ENCODE peak calls at places on chromosomes 12 and 14, in five cellular contexts. P, C, F, L and H are unnamed samples.

GRCh38 chr12:5960783-5961182 is 15.7 kb upstream of the ANO2 start:
- DNase-seq in L (no peak), P (peak), C (no peak), F (no peak), H (no peak)

GRCh38 chr12:53811606-53812005 is 59.8 kb upstream of the CISTR start:
- DNase-seq in F (no peak), L (peak), P (no peak), C (no peak), H (no peak)

GRCh38 chr12:560666-561065 is 100.9 kb downstream of the B4GALNT3 start:
- DNase-seq in P (no peak), C (no peak), L (no peak), F (no peak), H (peak)

GRCh38 chr12:45050751-45051489 is at the start of gene DBX2:
- DNase-seq in L (no peak), F (no peak), P (peak), C (no peak), H (no peak)

GRCh38 chr12:77153706-77154105 is 88.3 kb upstream of the E2F7 start:
- DNase-seq in P (no peak), C (no peak), F (no peak), L (no peak), H (no peak)

GRCh38 chr12:8446642-8447547 is 8.9 kb upstream of the CLEC6A start:
- DNase-seq in F (no peak), C (no peak), P (no peak), L (no peak), H (no peak)

GRCh38 chr12:131618303-131618658 is 92.6 kb upstream of the SFSWAP start:
- DNase-seq in L (peak), P (peak), C (no peak), F (no peak), H (no peak)

GRCh38 chr12:115261691-115262398 is 577.9 kb upstream of the TBX3 start:
- DNase-seq in C (no peak), F (no peak), L (peak), P (no peak), H (no peak)

GRCh38 chr14:88838015-88838414 is 13.6 kb downstream of the TTC8 start:
- DNase-seq in F (no peak), L (no peak), C (no peak), P (no peak), H (no peak)

GRCh38 chr12:129193263-129193871 is 340.1 kb downstream of the GLT1D1 start:
- DNase-seq in C (no peak), P (peak), L (no peak), F (peak), H (no peak)

GRCh38 chr12:112513496-112513895 is 94.7 kb downstream of the PTPN11 start:
- DNase-seq in F (no peak), L (no peak), P (no peak), C (no peak), H (no peak)

DNA sequence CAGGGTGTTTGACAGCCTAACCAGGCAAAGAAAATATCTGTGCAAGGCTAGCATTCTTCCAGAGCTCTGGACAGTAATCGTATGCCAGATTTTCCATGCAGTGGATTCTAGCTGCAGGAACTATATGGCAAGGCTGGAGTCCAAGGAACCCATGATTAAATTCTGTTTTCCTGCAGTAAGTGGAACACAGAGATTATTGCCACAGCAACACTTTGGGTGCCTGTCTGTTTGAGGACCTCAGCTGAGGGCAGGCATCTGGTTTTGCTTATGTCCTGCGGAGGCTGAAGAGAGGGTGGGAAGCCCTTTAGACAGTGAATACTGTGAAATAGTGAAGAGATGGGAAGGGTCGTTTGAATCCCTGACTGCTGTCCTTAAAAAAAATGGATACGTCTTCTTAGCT is 104.4 kb downstream of the DAD1 start:
- DNase-seq in F (no peak), C (peak), P (no peak), L (peak), H (no peak)
- H3K4me3 ChIP-seq in F (no peak), C (no peak), P (no peak), L (no peak), H (no peak)

DNA sequence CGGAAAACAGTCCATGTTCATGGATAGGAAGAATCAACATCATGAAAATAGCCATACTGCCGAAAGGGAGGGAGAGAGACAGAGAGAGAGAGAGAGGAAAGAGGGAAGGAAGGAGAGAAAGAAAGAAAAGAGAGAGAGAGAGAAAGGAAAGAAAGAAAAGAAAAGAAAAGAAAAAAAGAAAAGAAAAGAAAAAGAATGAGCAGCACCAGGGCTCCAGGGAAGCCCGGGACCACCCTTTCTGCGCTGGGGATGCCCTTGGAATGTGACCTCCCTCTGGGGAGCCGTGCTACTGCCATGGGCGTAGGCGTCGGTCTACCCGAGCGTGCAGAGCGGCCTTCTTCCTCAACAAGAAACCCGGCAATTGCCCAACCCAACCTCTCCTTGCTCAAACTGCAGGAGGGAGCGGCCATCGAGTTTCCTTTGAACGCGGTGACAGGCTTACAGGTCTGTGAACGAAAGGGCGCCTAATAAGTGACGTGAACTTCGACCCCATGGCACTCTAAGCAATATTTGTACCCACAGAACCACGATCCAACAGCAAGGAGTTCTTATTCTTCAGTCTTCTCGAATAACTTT is 16.9 kb downstream of the OR6S1 start:
- DNase-seq in F (peak), L (peak), P (peak), C (no peak), H (no peak)
- H3K4me3 ChIP-seq in F (no peak), L (peak), P (peak), C (peak), H (peak)

GRCh38 chr14:100890451-100890850 is 13.1 kb downstream of the RTL1 start:
- DNase-seq in C (no peak), F (peak), P (no peak), L (no peak), H (no peak)
- H3K4me3 ChIP-seq in C (no peak), F (no peak), P (no peak), L (no peak), H (no peak)

GRCh38 chr12:14257734-14258467 is 107.6 kb upstream of the ATF7IP start:
- DNase-seq in C (peak), F (peak), P (peak), L (peak), H (peak)
- H3K4me3 ChIP-seq in C (no peak), F (no peak), P (no peak), L (no peak), H (no peak)

GRCh38 chr12:46218509-46219095 is 50.2 kb downstream of the SLC38A1 start:
- DNase-seq in L (no peak), C (no peak), F (no peak), P (no peak), H (no peak)

GRCh38 chr12:46217686-46218508 is 50.9 kb downstream of the SLC38A1 start:
- DNase-seq in P (no peak), L (no peak), C (no peak), F (no peak), H (peak)

GRCh38 chr12:46221255-46222128 is 47.4 kb downstream of the SLC38A1 start:
- DNase-seq in C (no peak), P (no peak), F (no peak), L (peak), H (no peak)

GRCh38 chr12:46219147-46219891 is 49.5 kb downstream of the SLC38A1 start:
- DNase-seq in F (no peak), L (no peak), C (no peak), P (no peak), H (no peak)

GRCh38 chr12:46219892-46220655 is 48.8 kb downstream of the SLC38A1 start:
- DNase-seq in C (peak), L (peak), F (no peak), P (no peak), H (no peak)
- H3K4me3 ChIP-seq in C (no peak), L (no peak), F (no peak), P (no peak), H (no peak)

GRCh38 chr12:122150127-122150681 is 23.8 kb downstream of the IL31 start:
- DNase-seq in L (no peak), C (no peak), P (no peak), F (no peak), H (no peak)
- H3K4me3 ChIP-seq in L (no peak), C (no peak), P (no peak), F (no peak), H (no peak)

GRCh38 chr14:49999826-50000214 is 106.9 kb downstream of the ARF6 start:
- DNase-seq in P (no peak), F (no peak), C (no peak), L (no peak), H (peak)
- H3K4me3 ChIP-seq in P (no peak), F (no peak), C (peak), L (no peak), H (no peak)

GRCh38 chr14:103692871-103693270 is 22.4 kb downstream of the XRCC3 start:
- DNase-seq in F (no peak), C (no peak), L (no peak), P (no peak), H (no peak)
- H3K4me3 ChIP-seq in F (no peak), C (no peak), L (no peak), P (no peak), H (no peak)

GRCh38 chr12:98274430-98275130 is 240.8 kb upstream of the TMPO start:
- DNase-seq in P (no peak), L (no peak), F (no peak), C (no peak), H (peak)
- H3K4me3 ChIP-seq in P (no peak), L (no peak), F (no peak), C (no peak), H (no peak)